ENCODE peak calls at places on chromosome 6, in seven cellular contexts. One of them, this sample, is unnamed. For H3K4me1 and H3K9me3, the result is how much of the 10 kb centered on the place peaks cover.

GRCh38 chr6:15247750-15248450 is 2.0 kb downstream of the JARID2 start:
- DNase-seq in psoas muscle: peak
- DNase-seq in ascending aorta: no peak
- DNase-seq in mucosa of descending colon: peak
- DNase-seq in lower lobe of right lung: peak
- DNase-seq in CD8-positive, alpha-beta memory T cell: peak
- DNase-seq in fibroblast of lung: peak
- DNase-seq in this sample: peak

GRCh38 chr6:133609404-133610270 is 279.3 kb upstream of the TCF21 start:
- DNase-seq in lower lobe of right lung: no peak
- DNase-seq in ascending aorta: no peak
- DNase-seq in CD8-positive, alpha-beta memory T cell: no peak
- DNase-seq in fibroblast of lung: peak
- DNase-seq in mucosa of descending colon: no peak
- DNase-seq in psoas muscle: no peak
- DNase-seq in this sample: no peak

GRCh38 chr6:47102331-47102730 is 60.2 kb upstream of the ADGRF1 start:
- DNase-seq in CD8-positive, alpha-beta memory T cell: no peak
- DNase-seq in psoas muscle: no peak
- DNase-seq in lower lobe of right lung: no peak
- DNase-seq in mucosa of descending colon: no peak
- DNase-seq in fibroblast of lung: no peak
- DNase-seq in ascending aorta: no peak
- DNase-seq in this sample: no peak

GRCh38 chr6:140441256-140441655 is 1066.8 kb upstream of the CITED2 start:
- DNase-seq in ascending aorta: no peak
- DNase-seq in psoas muscle: peak
- DNase-seq in lower lobe of right lung: peak
- DNase-seq in CD8-positive, alpha-beta memory T cell: no peak
- DNase-seq in fibroblast of lung: peak
- DNase-seq in mucosa of descending colon: no peak
- DNase-seq in this sample: no peak

GRCh38 chr6:9593566-9593965 is 821.3 kb downstream of the TFAP2A start:
- DNase-seq in ascending aorta: no peak
- DNase-seq in lower lobe of right lung: no peak
- DNase-seq in fibroblast of lung: no peak
- DNase-seq in psoas muscle: no peak
- DNase-seq in CD8-positive, alpha-beta memory T cell: no peak
- DNase-seq in mucosa of descending colon: no peak
- DNase-seq in this sample: no peak

GRCh38 chr6:51098801-51099200 is 280.1 kb downstream of the TFAP2B start:
- DNase-seq in CD8-positive, alpha-beta memory T cell: no peak
- DNase-seq in fibroblast of lung: no peak
- DNase-seq in ascending aorta: no peak
- DNase-seq in psoas muscle: no peak
- DNase-seq in lower lobe of right lung: no peak
- DNase-seq in mucosa of descending colon: no peak
- DNase-seq in this sample: no peak

GRCh38 chr6:53492860-53493634 is 51.9 kb downstream of the GCLC start:
- DNase-seq in psoas muscle: no peak
- DNase-seq in lower lobe of right lung: no peak
- DNase-seq in ascending aorta: no peak
- DNase-seq in mucosa of descending colon: no peak
- DNase-seq in CD8-positive, alpha-beta memory T cell: no peak
- DNase-seq in fibroblast of lung: peak
- DNase-seq in this sample: peak

GRCh38 chr6:168785720-168786511 is 344.9 kb downstream of the SMOC2 start:
- DNase-seq in ascending aorta: no peak
- DNase-seq in psoas muscle: no peak
- DNase-seq in fibroblast of lung: no peak
- DNase-seq in CD8-positive, alpha-beta memory T cell: no peak
- DNase-seq in lower lobe of right lung: no peak
- DNase-seq in mucosa of descending colon: no peak
- DNase-seq in this sample: no peak

GRCh38 chr6:160041608-160042007 is 72.7 kb downstream of the IGF2R start:
- DNase-seq in lower lobe of right lung: peak
- DNase-seq in fibroblast of lung: peak
- DNase-seq in mucosa of descending colon: no peak
- DNase-seq in psoas muscle: peak
- DNase-seq in CD8-positive, alpha-beta memory T cell: no peak
- DNase-seq in ascending aorta: no peak
- DNase-seq in this sample: no peak

GRCh38 chr6:147486683-147487082 is 21.8 kb upstream of the SAMD5 start:
- DNase-seq in mucosa of descending colon: no peak
- DNase-seq in ascending aorta: no peak
- DNase-seq in psoas muscle: no peak
- DNase-seq in CD8-positive, alpha-beta memory T cell: no peak
- DNase-seq in lower lobe of right lung: no peak
- DNase-seq in fibroblast of lung: no peak
- DNase-seq in this sample: no peak

GRCh38 chr6:39302011-39302410 is 12.2 kb downstream of the KCNK17 start:
- DNase-seq in fibroblast of lung: no peak
- DNase-seq in mucosa of descending colon: no peak
- DNase-seq in lower lobe of right lung: no peak
- DNase-seq in psoas muscle: no peak
- DNase-seq in CD8-positive, alpha-beta memory T cell: no peak
- DNase-seq in ascending aorta: no peak
- DNase-seq in this sample: no peak
- H3K4me1 ChIP-seq in fibroblast of lung: under half
- H3K4me1 ChIP-seq in mucosa of descending colon: under half
- H3K4me1 ChIP-seq in lower lobe of right lung: under half
- H3K4me1 ChIP-seq in psoas muscle: under half
- H3K4me1 ChIP-seq in CD8-positive, alpha-beta memory T cell: under half
- H3K4me1 ChIP-seq in ascending aorta: under half
- H3K4me1 ChIP-seq in this sample: under half

DNA sequence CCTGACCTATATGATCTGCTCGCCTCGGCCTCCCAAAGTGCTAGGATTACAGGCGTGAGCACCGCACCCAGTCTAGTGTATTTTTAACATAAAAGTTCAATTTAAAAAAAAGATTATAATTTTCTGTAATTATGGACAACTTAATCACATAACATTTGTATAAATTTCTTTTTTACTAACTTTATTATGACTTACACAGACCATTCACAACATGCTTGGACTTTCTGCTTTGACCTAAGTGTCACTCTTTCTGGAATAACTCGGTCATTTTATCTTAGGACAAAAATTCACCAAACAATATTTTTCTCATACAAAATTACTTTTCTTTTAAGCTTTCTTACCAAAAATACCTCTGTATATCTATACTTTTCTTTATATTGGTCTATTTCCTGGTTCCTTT is 15.4 kb upstream of the IL22RA2 start:
- DNase-seq in fibroblast of lung: peak
- DNase-seq in ascending aorta: no peak
- DNase-seq in lower lobe of right lung: no peak
- DNase-seq in CD8-positive, alpha-beta memory T cell: no peak
- DNase-seq in psoas muscle: no peak
- DNase-seq in mucosa of descending colon: no peak
- DNase-seq in this sample: no peak
- H3K9me3 ChIP-seq in fibroblast of lung: under half
- H3K9me3 ChIP-seq in ascending aorta: under half
- H3K9me3 ChIP-seq in lower lobe of right lung: under half
- H3K9me3 ChIP-seq in CD8-positive, alpha-beta memory T cell: under half
- H3K9me3 ChIP-seq in psoas muscle: under half
- H3K9me3 ChIP-seq in mucosa of descending colon: under half
- H3K9me3 ChIP-seq in this sample: under half

DNA sequence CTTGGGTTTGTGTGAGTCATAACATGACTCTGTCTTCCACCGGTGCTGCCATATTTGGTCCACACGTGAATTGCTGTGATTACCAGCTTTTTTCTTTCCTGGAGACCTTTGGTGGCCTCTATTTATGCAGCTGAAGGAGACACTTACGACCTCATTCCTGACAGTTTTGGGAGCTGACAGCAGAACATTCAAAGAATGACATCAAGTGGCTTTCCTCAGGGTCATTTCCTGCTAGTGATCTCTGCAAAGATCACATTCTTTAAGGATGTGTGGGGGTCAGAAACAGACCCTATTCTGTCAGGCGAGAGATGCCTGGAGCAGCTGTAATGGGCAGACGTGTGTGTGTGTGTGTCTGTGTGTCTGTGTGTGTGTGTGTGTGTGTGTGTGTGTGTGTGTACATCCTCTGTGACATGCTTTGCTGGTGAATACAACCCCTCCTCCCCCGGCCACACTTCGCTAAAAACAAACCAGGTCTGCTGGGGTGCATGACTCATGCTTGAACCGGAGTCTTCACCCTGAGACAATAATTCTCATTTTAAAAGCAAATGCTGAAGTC is 115.6 kb downstream of the TMEM170B start:
- DNase-seq in lower lobe of right lung: no peak
- DNase-seq in psoas muscle: no peak
- DNase-seq in mucosa of descending colon: no peak
- DNase-seq in CD8-positive, alpha-beta memory T cell: no peak
- DNase-seq in fibroblast of lung: peak
- DNase-seq in ascending aorta: no peak
- DNase-seq in this sample: peak
- H3K4me1 ChIP-seq in lower lobe of right lung: under half
- H3K4me1 ChIP-seq in psoas muscle: under half
- H3K4me1 ChIP-seq in mucosa of descending colon: under half
- H3K4me1 ChIP-seq in CD8-positive, alpha-beta memory T cell: under half
- H3K4me1 ChIP-seq in fibroblast of lung: under half
- H3K4me1 ChIP-seq in ascending aorta: under half
- H3K4me1 ChIP-seq in this sample: under half

GRCh38 chr6:132179955-132180354 is 221.3 kb downstream of the MOXD1 start:
- DNase-seq in CD8-positive, alpha-beta memory T cell: no peak
- DNase-seq in fibroblast of lung: no peak
- DNase-seq in lower lobe of right lung: no peak
- DNase-seq in mucosa of descending colon: no peak
- DNase-seq in ascending aorta: no peak
- DNase-seq in psoas muscle: no peak
- DNase-seq in this sample: no peak

DNA sequence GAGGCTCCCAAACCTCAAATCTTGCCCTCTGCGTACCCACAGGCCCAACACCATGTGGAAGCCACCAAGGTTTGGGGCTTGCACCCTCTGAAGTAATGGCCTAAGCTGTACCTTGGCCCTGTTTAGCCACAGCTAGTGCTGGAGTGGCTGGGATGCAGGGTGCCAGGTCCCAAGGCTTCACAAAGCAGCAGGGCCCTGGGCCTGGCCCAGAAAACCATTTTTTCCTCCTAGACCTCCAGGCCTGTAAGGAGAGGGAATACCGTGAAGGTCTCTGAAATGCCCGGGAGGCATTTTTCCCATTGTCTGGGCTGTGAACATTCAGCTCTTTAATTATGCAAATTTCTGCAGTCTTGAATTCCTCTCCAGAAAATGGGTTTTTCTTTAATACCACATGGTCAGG is 223.7 kb upstream of the CCN2 start:
- DNase-seq in fibroblast of lung: no peak
- DNase-seq in psoas muscle: no peak
- DNase-seq in mucosa of descending colon: no peak
- DNase-seq in ascending aorta: no peak
- DNase-seq in lower lobe of right lung: no peak
- DNase-seq in CD8-positive, alpha-beta memory T cell: no peak
- DNase-seq in this sample: no peak
- H3K9me3 ChIP-seq in fibroblast of lung: under half
- H3K9me3 ChIP-seq in psoas muscle: under half
- H3K9me3 ChIP-seq in mucosa of descending colon: under half
- H3K9me3 ChIP-seq in ascending aorta: under half
- H3K9me3 ChIP-seq in lower lobe of right lung: under half
- H3K9me3 ChIP-seq in CD8-positive, alpha-beta memory T cell: under half
- H3K9me3 ChIP-seq in this sample: under half

GRCh38 chr6:30841644-30842504 is 42.4 kb upstream of the DDR1 start:
- DNase-seq in fibroblast of lung: peak
- DNase-seq in CD8-positive, alpha-beta memory T cell: no peak
- DNase-seq in psoas muscle: no peak
- DNase-seq in mucosa of descending colon: no peak
- DNase-seq in ascending aorta: no peak
- DNase-seq in lower lobe of right lung: no peak
- DNase-seq in this sample: no peak
- H3K4me1 ChIP-seq in fibroblast of lung: under half
- H3K4me1 ChIP-seq in CD8-positive, alpha-beta memory T cell: under half
- H3K4me1 ChIP-seq in psoas muscle: under half
- H3K4me1 ChIP-seq in mucosa of descending colon: under half
- H3K4me1 ChIP-seq in ascending aorta: under half
- H3K4me1 ChIP-seq in lower lobe of right lung: under half
- H3K4me1 ChIP-seq in this sample: under half

DNA sequence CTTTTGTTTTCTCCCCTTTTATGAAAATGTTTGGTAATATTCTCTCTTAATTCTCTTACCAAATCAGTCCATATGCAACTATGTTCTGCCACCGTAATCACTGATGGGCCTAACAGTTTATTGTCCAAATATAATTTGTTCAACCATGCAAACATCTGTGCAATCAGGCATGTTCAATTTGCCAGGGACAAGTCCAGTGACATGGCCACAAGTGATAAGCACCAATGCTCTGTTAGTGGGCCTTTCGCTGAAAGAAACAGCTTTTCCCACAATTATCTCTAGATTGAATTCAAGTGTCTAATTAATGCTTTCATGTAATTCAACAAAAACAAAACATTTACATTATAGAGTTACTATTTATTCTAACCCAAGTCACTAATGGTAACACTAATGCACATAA is 53.3 kb downstream of the EPB41L2 start:
- DNase-seq in lower lobe of right lung: no peak
- DNase-seq in psoas muscle: no peak
- DNase-seq in fibroblast of lung: no peak
- DNase-seq in ascending aorta: no peak
- DNase-seq in mucosa of descending colon: no peak
- DNase-seq in CD8-positive, alpha-beta memory T cell: no peak
- DNase-seq in this sample: no peak
- H3K9me3 ChIP-seq in lower lobe of right lung: under half
- H3K9me3 ChIP-seq in psoas muscle: under half
- H3K9me3 ChIP-seq in fibroblast of lung: under half
- H3K9me3 ChIP-seq in ascending aorta: under half
- H3K9me3 ChIP-seq in mucosa of descending colon: under half
- H3K9me3 ChIP-seq in CD8-positive, alpha-beta memory T cell: under half
- H3K9me3 ChIP-seq in this sample: under half

GRCh38 chr6:90247262-90247661 is 49.4 kb downstream of the BACH2 start:
- DNase-seq in lower lobe of right lung: no peak
- DNase-seq in mucosa of descending colon: no peak
- DNase-seq in psoas muscle: no peak
- DNase-seq in CD8-positive, alpha-beta memory T cell: no peak
- DNase-seq in ascending aorta: no peak
- DNase-seq in fibroblast of lung: no peak
- DNase-seq in this sample: no peak

GRCh38 chr6:90251295-90251992 is 45.2 kb downstream of the BACH2 start:
- DNase-seq in psoas muscle: no peak
- DNase-seq in fibroblast of lung: peak
- DNase-seq in lower lobe of right lung: no peak
- DNase-seq in mucosa of descending colon: no peak
- DNase-seq in CD8-positive, alpha-beta memory T cell: no peak
- DNase-seq in ascending aorta: no peak
- DNase-seq in this sample: no peak

GRCh38 chr6:90249044-90249443 is 47.6 kb downstream of the BACH2 start:
- DNase-seq in fibroblast of lung: no peak
- DNase-seq in psoas muscle: no peak
- DNase-seq in ascending aorta: no peak
- DNase-seq in mucosa of descending colon: no peak
- DNase-seq in CD8-positive, alpha-beta memory T cell: no peak
- DNase-seq in lower lobe of right lung: no peak
- DNase-seq in this sample: peak

GRCh38 chr6:90250405-90250804 is 46.2 kb downstream of the BACH2 start:
- DNase-seq in CD8-positive, alpha-beta memory T cell: no peak
- DNase-seq in lower lobe of right lung: no peak
- DNase-seq in fibroblast of lung: no peak
- DNase-seq in psoas muscle: no peak
- DNase-seq in ascending aorta: no peak
- DNase-seq in mucosa of descending colon: no peak
- DNase-seq in this sample: no peak

DNA sequence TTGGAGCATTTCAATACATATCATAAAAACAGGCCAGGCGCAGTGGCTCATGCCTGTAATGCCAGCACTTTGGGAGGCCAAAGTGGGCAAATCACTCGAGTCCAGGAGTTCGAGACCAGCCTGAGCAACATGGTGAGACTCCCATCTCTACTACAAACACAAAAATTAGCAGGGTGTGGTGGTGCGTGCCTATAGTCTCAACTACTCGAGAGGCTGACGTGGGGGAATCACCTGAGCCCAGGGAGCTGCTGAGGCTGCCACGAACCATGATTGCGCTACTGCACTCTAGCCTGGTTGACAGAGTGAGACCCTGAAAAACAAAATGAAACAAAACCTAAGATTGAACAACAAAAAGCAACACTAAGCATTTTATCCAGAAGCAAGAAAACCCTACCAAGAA is 47.2 kb downstream of the BACH2 start:
- DNase-seq in mucosa of descending colon: no peak
- DNase-seq in lower lobe of right lung: no peak
- DNase-seq in psoas muscle: no peak
- DNase-seq in ascending aorta: no peak
- DNase-seq in fibroblast of lung: no peak
- DNase-seq in CD8-positive, alpha-beta memory T cell: no peak
- DNase-seq in this sample: no peak
- H3K4me1 ChIP-seq in mucosa of descending colon: under half
- H3K4me1 ChIP-seq in lower lobe of right lung: under half
- H3K4me1 ChIP-seq in psoas muscle: under half
- H3K4me1 ChIP-seq in ascending aorta: under half
- H3K4me1 ChIP-seq in fibroblast of lung: under half
- H3K4me1 ChIP-seq in CD8-positive, alpha-beta memory T cell: under half
- H3K4me1 ChIP-seq in this sample: under half

This sample was measured in CD4-positive, alpha-beta memory T cell.